ENCODE peak calls at places on chromosomes 11 and 22, in nine cellular contexts. B is neuronal stem cell; Z is pancreas; I is uterus; Y is stomach; K is CD8-positive, alpha-beta T cell; H is HL-60; E is PC-3; F is brain microvascular endothelial cell. W is an unnamed sample.

GRCh38 chr11:111603633-111604130 is 1.4 kb downstream of the SIK2 start:
- DNase-seq in Z (no peak), F (no peak), K (no peak), H (no peak), I (no peak), B (no peak), E (peak; percentile 17), Y (no peak), W (no peak)

GRCh38 chr11:133995066-133995465 is 38.3 kb upstream of the IGSF9B start:
- DNase-seq in I (no peak), K (no peak), F (no peak), Z (no peak), B (no peak), E (no peak), Y (no peak), H (no peak), W (no peak)

GRCh38 chr11:120547301-120547700 is 35.8 kb downstream of the GRIK4 start:
- DNase-seq in I (no peak), H (no peak), K (no peak), B (no peak), Z (no peak), Y (no peak), E (no peak), F (no peak), W (no peak)

GRCh38 chr11:702731-703461 is 3.1 kb upstream of the EPS8L2 start:
- DNase-seq in Y (peak; percentile 84), E (peak; percentile 49), I (no peak), Z (peak; percentile 91), F (no peak), K (no peak), H (no peak), B (no peak), W (peak; percentile 53)

GRCh38 chr11:61532136-61533038 is 23.8 kb downstream of the LRRC10B start:
- DNase-seq in Y (peak; percentile 40), E (peak; percentile 73), Z (no peak), I (no peak), H (peak; percentile 27), K (no peak), B (no peak), F (no peak), W (no peak)

GRCh38 chr11:9672288-9672916 is 8.5 kb downstream of the SWAP70 start:
- DNase-seq in E (no peak), Z (no peak), H (no peak), I (no peak), F (no peak), K (no peak), Y (no peak), B (no peak), W (no peak)

GRCh38 chr11:12376259-12376971 is 956 bp upstream of the PARVA start:
- DNase-seq in I (peak; percentile 86), Z (peak; percentile 65), Y (no peak), E (no peak), B (no peak), K (no peak), H (no peak), F (peak; percentile 43), W (no peak)

GRCh38 chr22:32546935-32547334 is 72.3 kb downstream of the FBXO7 start:
- DNase-seq in Z (no peak), F (no peak), I (no peak), Y (no peak), H (no peak), E (no peak), B (no peak), K (no peak), W (no peak)

GRCh38 chr11:26905368-26905767 is 88.5 kb upstream of the FIBIN start:
- DNase-seq in F (peak; percentile 34), K (no peak), Z (no peak), E (no peak), Y (no peak), H (no peak), I (no peak), B (no peak), W (no peak)

GRCh38 chr22:29397791-29398190 is 9.4 kb upstream of the AP1B1 start:
- DNase-seq in K (no peak), Y (no peak), F (no peak), I (no peak), H (no peak), B (no peak), E (no peak), Z (no peak), W (no peak)

GRCh38 chr11:73219396-73220285 is 1.6 kb downstream of the P2RY2 start:
- DNase-seq in K (no peak), I (no peak), F (no peak), E (no peak), Y (no peak), B (no peak), H (no peak), Z (no peak), W (no peak)

GRCh38 chr11:120172054-120172881 is 34.4 kb upstream of the TRIM29 start:
- DNase-seq in H (peak; percentile 81), Z (peak; percentile 88), K (peak; percentile 11), I (peak; percentile 71), E (peak; percentile 81), B (peak; percentile 56), F (peak; percentile 38), Y (peak; percentile 77), W (peak; percentile 67)

GRCh38 chr11:29272019-29272654 is 744.7 kb downstream of the KCNA4 start:
- DNase-seq in F (peak; percentile 56), Y (no peak), E (peak; percentile 45), H (no peak), Z (no peak), K (no peak), I (no peak), B (no peak), W (no peak)

GRCh38 chr22:29032014-29032475 is 29.6 kb downstream of the C22orf31 start:
- DNase-seq in I (no peak), K (no peak), H (no peak), Y (no peak), F (no peak), Z (no peak), B (no peak), E (no peak), W (no peak)

GRCh38 chr11:1077417-1078119 is 2.9 kb downstream of the MUC2 start:
- DNase-seq in I (peak; percentile 12), B (no peak), Z (peak; percentile 74), F (no peak), E (no peak), Y (no peak), H (no peak), K (no peak), W (no peak)

GRCh38 chr11:59791639-59792038 is 18.9 kb downstream of the MRPL16 start:
- DNase-seq in I (no peak), K (no peak), E (no peak), B (no peak), Y (no peak), Z (no peak), H (no peak), F (no peak), W (no peak)

GRCh38 chr11:35618497-35619029 is 303 bp downstream of the FJX1 start:
- DNase-seq in B (peak; percentile 43), I (peak; percentile 25), H (peak; percentile 13), K (no peak), E (peak; percentile 34), F (no peak), Z (no peak), Y (no peak), W (no peak)

GRCh38 chr11:68271023-68271780 is 571 bp downstream of the C11orf24 start:
- DNase-seq in B (peak; percentile 53), F (peak; percentile 81), H (peak; percentile 81), Y (peak; percentile 61), I (peak; percentile 51), E (peak; percentile 79), Z (peak; percentile 81), K (peak; percentile 25), W (no peak)

GRCh38 chr11:79069504-79069903 is 371.3 kb downstream of the TENM4 start:
- DNase-seq in H (no peak), B (no peak), E (no peak), K (no peak), Y (no peak), F (no peak), I (no peak), Z (no peak), W (no peak)

GRCh38 chr11:2797741-2798361 is 87.7 kb downstream of the CDKN1C start:
- DNase-seq in I (peak; percentile 12), B (no peak), K (no peak), Y (peak; percentile 17), H (no peak), E (no peak), Z (peak; percentile 51), F (no peak), W (no peak)

GRCh38 chr11:47466201-47466600 is 17.3 kb upstream of the RAPSN start:
- DNase-seq in B (no peak), H (no peak), I (no peak), E (no peak), F (no peak), Y (no peak), K (no peak), Z (no peak), W (no peak)
- H3K27ac ChIP-seq in B (no peak overlapping the region), H (no peak overlapping the region), I (peak overlapping the region; percentile 63), E (no peak overlapping the region), F (peak overlapping the region; percentile 18), Y (no peak overlapping the region), K (no peak overlapping the region), Z (peak overlapping the region; percentile 41), W (no peak overlapping the region)

DNA sequence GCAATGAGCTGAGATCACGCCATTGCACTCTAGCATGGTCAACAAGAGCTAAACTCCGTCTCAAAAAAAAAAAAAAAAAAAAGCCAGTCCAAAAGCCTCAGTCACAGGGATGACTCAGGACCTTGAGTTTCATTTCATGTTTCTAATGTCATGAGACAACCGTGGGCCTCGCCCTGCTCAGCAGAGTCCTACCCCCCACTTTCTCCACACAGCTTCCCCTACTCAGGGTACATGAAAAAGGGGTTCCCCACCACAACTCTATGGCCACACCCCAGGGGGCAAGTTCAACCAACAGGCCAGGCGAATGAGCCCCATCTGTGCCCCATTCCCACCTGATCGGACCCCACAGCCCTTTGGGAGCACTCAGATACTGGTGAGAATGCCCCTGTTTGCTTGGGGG is 24.3 kb upstream of the ADA2 start:
- DNase-seq in K (no peak), F (no peak), H (no peak), Y (no peak), B (no peak), I (no peak), Z (no peak), E (peak; percentile 12), W (no peak)
- H3K4me3 ChIP-seq in K (no peak overlapping the region), F (no peak overlapping the region), H (no peak overlapping the region), Y (no peak overlapping the region), B (no peak overlapping the region), I (no peak overlapping the region), Z (no peak overlapping the region), E (no peak overlapping the region), W (no peak overlapping the region)

GRCh38 chr11:41256060-41256459 is 203.4 kb downstream of the LRRC4C start:
- DNase-seq in H (no peak), B (no peak), Y (no peak), E (no peak), K (no peak), I (no peak), Z (no peak), F (no peak), W (no peak)
- H3K27ac ChIP-seq in H (no peak overlapping the region), B (no peak overlapping the region), Y (no peak overlapping the region), E (no peak overlapping the region), K (no peak overlapping the region), I (no peak overlapping the region), Z (no peak overlapping the region), F (no peak overlapping the region), W (no peak overlapping the region)

DNA sequence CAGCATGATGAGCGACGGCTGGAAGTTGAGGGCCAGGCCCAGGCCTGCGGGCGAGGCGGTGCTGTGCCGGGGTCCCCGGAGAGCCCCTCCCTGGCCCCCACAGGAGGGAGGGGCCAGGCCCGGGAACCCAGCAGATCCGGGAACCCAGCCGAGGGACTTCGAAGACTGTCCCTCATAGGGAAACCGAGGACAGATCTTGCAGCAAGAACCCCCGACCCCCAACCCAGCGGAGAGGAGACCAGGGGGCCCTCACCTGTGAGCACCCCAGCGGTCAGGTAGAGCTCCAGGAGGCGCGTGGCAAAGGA is 2.4 kb downstream of the SLC16A8 start:
- DNase-seq in H (no peak), F (no peak), Z (peak; percentile 77), B (no peak), Y (no peak), E (no peak), K (no peak), I (no peak), W (no peak)
- H3K4me3 ChIP-seq in H (no peak overlapping the region), F (peak overlapping the region; percentile 9), Z (no peak overlapping the region), B (peak overlapping the region; percentile 72), Y (peak overlapping the region; percentile 29), E (no peak overlapping the region), K (no peak overlapping the region), I (no peak overlapping the region), W (peak overlapping the region; percentile 21)